ENCODE peak calls at places on chromosomes 16 and 17, in four cellular contexts. One of them, this sample, is unnamed. For H3K4me1, the result is how much of the 10 kb centered on the place peaks cover.

GRCh38 chr17:44707755-44708400 is 587 bp upstream of the DBF4B start:
- DNase-seq in CD4-positive, alpha-beta memory T cell: no peak
- DNase-seq in effector memory CD4-positive, alpha-beta T cell: no peak
- DNase-seq in adrenal gland: no peak
- DNase-seq in this sample: no peak

GRCh38 chr17:560379-560935 is 154.2 kb downstream of the VPS53 start:
- DNase-seq in CD4-positive, alpha-beta memory T cell: no peak
- DNase-seq in effector memory CD4-positive, alpha-beta T cell: no peak
- DNase-seq in adrenal gland: no peak
- DNase-seq in this sample: no peak

GRCh38 chr16:56675685-56676210 is 6.1 kb downstream of the MT1H start:
- DNase-seq in CD4-positive, alpha-beta memory T cell: peak
- DNase-seq in effector memory CD4-positive, alpha-beta T cell: no peak
- DNase-seq in adrenal gland: no peak
- DNase-seq in this sample: no peak

GRCh38 chr17:21004016-21004930 is 38.5 kb downstream of the USP22 start:
- DNase-seq in CD4-positive, alpha-beta memory T cell: no peak
- DNase-seq in effector memory CD4-positive, alpha-beta T cell: no peak
- DNase-seq in adrenal gland: no peak
- DNase-seq in this sample: no peak

GRCh38 chr16:73565263-73565662 is 517.3 kb upstream of the ZFHX3 start:
- DNase-seq in CD4-positive, alpha-beta memory T cell: no peak
- DNase-seq in effector memory CD4-positive, alpha-beta T cell: no peak
- DNase-seq in adrenal gland: no peak
- DNase-seq in this sample: no peak

GRCh38 chr17:30021708-30022317 is 80.4 kb downstream of the EFCAB5 start:
- DNase-seq in CD4-positive, alpha-beta memory T cell: peak
- DNase-seq in effector memory CD4-positive, alpha-beta T cell: peak
- DNase-seq in adrenal gland: peak
- DNase-seq in this sample: no peak

GRCh38 chr17:10805911-10806310 is 2.0 kb upstream of the TMEM238L start:
- DNase-seq in CD4-positive, alpha-beta memory T cell: no peak
- DNase-seq in effector memory CD4-positive, alpha-beta T cell: no peak
- DNase-seq in adrenal gland: no peak
- DNase-seq in this sample: no peak

GRCh38 chr16:4675864-4676786 is 17.2 kb upstream of the NUDT16L1 start:
- DNase-seq in CD4-positive, alpha-beta memory T cell: peak
- DNase-seq in effector memory CD4-positive, alpha-beta T cell: peak
- DNase-seq in adrenal gland: peak
- DNase-seq in this sample: no peak

GRCh38 chr16:50160495-50161164 is 7.5 kb downstream of the TENT4B start:
- DNase-seq in CD4-positive, alpha-beta memory T cell: peak
- DNase-seq in effector memory CD4-positive, alpha-beta T cell: no peak
- DNase-seq in adrenal gland: no peak
- DNase-seq in this sample: no peak

GRCh38 chr16:54957403-54957802 is 26.7 kb downstream of the IRX5 start:
- DNase-seq in CD4-positive, alpha-beta memory T cell: no peak
- DNase-seq in effector memory CD4-positive, alpha-beta T cell: no peak
- DNase-seq in adrenal gland: no peak
- DNase-seq in this sample: no peak

GRCh38 chr16:57260294-57260929 is 15.4 kb downstream of the ARL2BP start:
- DNase-seq in CD4-positive, alpha-beta memory T cell: no peak
- DNase-seq in effector memory CD4-positive, alpha-beta T cell: no peak
- DNase-seq in adrenal gland: peak
- DNase-seq in this sample: peak

GRCh38 chr16:11022002-11022401 is 77.6 kb downstream of the CLEC16A start:
- DNase-seq in CD4-positive, alpha-beta memory T cell: no peak
- DNase-seq in effector memory CD4-positive, alpha-beta T cell: no peak
- DNase-seq in adrenal gland: no peak
- DNase-seq in this sample: no peak

GRCh38 chr17:38914741-38915638 is 10.4 kb upstream of the LASP1NB start:
- DNase-seq in CD4-positive, alpha-beta memory T cell: no peak
- DNase-seq in effector memory CD4-positive, alpha-beta T cell: no peak
- DNase-seq in adrenal gland: peak
- DNase-seq in this sample: no peak

GRCh38 chr16:21301895-21302291 is 23.8 kb upstream of the CRYM start:
- DNase-seq in CD4-positive, alpha-beta memory T cell: no peak
- DNase-seq in effector memory CD4-positive, alpha-beta T cell: no peak
- DNase-seq in adrenal gland: no peak
- DNase-seq in this sample: no peak

GRCh38 chr17:44223574-44224046 is 4.1 kb upstream of the UBTF start:
- DNase-seq in CD4-positive, alpha-beta memory T cell: no peak
- DNase-seq in effector memory CD4-positive, alpha-beta T cell: no peak
- DNase-seq in adrenal gland: peak
- DNase-seq in this sample: peak

GRCh38 chr17:46977348-46977747 is 1.7 kb downstream of the RPRML start:
- DNase-seq in CD4-positive, alpha-beta memory T cell: no peak
- DNase-seq in effector memory CD4-positive, alpha-beta T cell: no peak
- DNase-seq in adrenal gland: no peak
- DNase-seq in this sample: no peak

GRCh38 chr17:57623620-57624019 is 121.5 kb downstream of the CCDC182 start:
- DNase-seq in CD4-positive, alpha-beta memory T cell: no peak
- DNase-seq in effector memory CD4-positive, alpha-beta T cell: no peak
- DNase-seq in adrenal gland: no peak
- DNase-seq in this sample: no peak

GRCh38 chr16:83994087-83994486 is 26.0 kb downstream of the NECAB2 start:
- DNase-seq in CD4-positive, alpha-beta memory T cell: no peak
- DNase-seq in effector memory CD4-positive, alpha-beta T cell: no peak
- DNase-seq in adrenal gland: no peak
- DNase-seq in this sample: no peak

GRCh38 chr17:76384987-76385891 is 830 bp downstream of the SPHK1 start:
- DNase-seq in CD4-positive, alpha-beta memory T cell: peak
- DNase-seq in effector memory CD4-positive, alpha-beta T cell: peak
- DNase-seq in adrenal gland: no peak
- DNase-seq in this sample: peak

GRCh38 chr17:44221072-44221861 is 1.8 kb upstream of the UBTF start:
- DNase-seq in CD4-positive, alpha-beta memory T cell: peak
- DNase-seq in effector memory CD4-positive, alpha-beta T cell: peak
- DNase-seq in adrenal gland: peak
- DNase-seq in this sample: peak

GRCh38 chr17:32443827-32444300 is 446 bp upstream of the PSMD11 start:
- DNase-seq in CD4-positive, alpha-beta memory T cell: no peak
- DNase-seq in effector memory CD4-positive, alpha-beta T cell: no peak
- DNase-seq in adrenal gland: peak
- DNase-seq in this sample: no peak

GRCh38 chr16:75535901-75536300 is at the start of gene CHST5:
- DNase-seq in CD4-positive, alpha-beta memory T cell: no peak
- DNase-seq in effector memory CD4-positive, alpha-beta T cell: no peak
- DNase-seq in adrenal gland: no peak
- DNase-seq in this sample: no peak

GRCh38 chr17:45336390-45337182 is 19.8 kb upstream of the MAP3K14 start:
- DNase-seq in CD4-positive, alpha-beta memory T cell: no peak
- DNase-seq in effector memory CD4-positive, alpha-beta T cell: no peak
- DNase-seq in adrenal gland: peak
- DNase-seq in this sample: no peak

GRCh38 chr17:77707546-77707945 is 251.0 kb upstream of the TNRC6C start:
- DNase-seq in CD4-positive, alpha-beta memory T cell: no peak
- DNase-seq in effector memory CD4-positive, alpha-beta T cell: no peak
- DNase-seq in adrenal gland: peak
- DNase-seq in this sample: no peak

GRCh38 chr16:17515421-17516210 is 44.9 kb upstream of the XYLT1 start:
- DNase-seq in CD4-positive, alpha-beta memory T cell: no peak
- DNase-seq in effector memory CD4-positive, alpha-beta T cell: no peak
- DNase-seq in adrenal gland: no peak
- DNase-seq in this sample: no peak

GRCh38 chr17:32870027-32870670 is 6.8 kb downstream of the MYO1D start:
- DNase-seq in CD4-positive, alpha-beta memory T cell: no peak
- DNase-seq in effector memory CD4-positive, alpha-beta T cell: no peak
- DNase-seq in adrenal gland: peak
- DNase-seq in this sample: no peak

DNA sequence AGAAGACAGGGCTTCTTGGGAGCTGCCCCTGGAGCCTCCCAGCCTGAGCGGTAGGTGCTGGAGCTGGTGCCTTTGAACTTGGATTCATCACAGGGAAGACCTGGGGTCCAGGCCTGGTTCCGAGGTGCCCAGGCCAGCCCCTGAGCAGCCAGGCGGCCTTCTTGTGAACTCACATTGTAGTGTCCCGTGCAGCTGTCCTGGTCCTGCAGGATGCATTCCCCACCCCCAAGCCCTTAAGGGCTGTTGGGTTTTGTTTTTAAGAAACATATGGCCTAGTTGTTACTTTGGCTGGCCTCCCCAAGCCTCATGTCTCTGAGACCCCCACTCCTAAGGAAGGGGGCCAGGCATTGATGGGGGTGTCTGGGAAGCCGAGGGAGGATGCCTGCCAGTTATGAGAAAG is 70.9 kb downstream of the SREBF1 start:
- DNase-seq in CD4-positive, alpha-beta memory T cell: no peak
- DNase-seq in effector memory CD4-positive, alpha-beta T cell: no peak
- DNase-seq in adrenal gland: no peak
- DNase-seq in this sample: no peak
- H3K4me1 ChIP-seq in CD4-positive, alpha-beta memory T cell: under half
- H3K4me1 ChIP-seq in effector memory CD4-positive, alpha-beta T cell: under half
- H3K4me1 ChIP-seq in adrenal gland: half or more
- H3K4me1 ChIP-seq in this sample: half or more

GRCh38 chr16:2224183-2224486 is 744 bp downstream of the E4F1 start:
- DNase-seq in CD4-positive, alpha-beta memory T cell: no peak
- DNase-seq in effector memory CD4-positive, alpha-beta T cell: no peak
- DNase-seq in adrenal gland: no peak
- DNase-seq in this sample: no peak

GRCh38 chr16:2229091-2229490 is 5.7 kb downstream of the E4F1 start:
- DNase-seq in CD4-positive, alpha-beta memory T cell: no peak
- DNase-seq in effector memory CD4-positive, alpha-beta T cell: no peak
- DNase-seq in adrenal gland: no peak
- DNase-seq in this sample: no peak

GRCh38 chr16:2228161-2228824 is 4.9 kb downstream of the E4F1 start:
- DNase-seq in CD4-positive, alpha-beta memory T cell: no peak
- DNase-seq in effector memory CD4-positive, alpha-beta T cell: no peak
- DNase-seq in adrenal gland: no peak
- DNase-seq in this sample: no peak

GRCh38 chr16:2226245-2226793 is 2.9 kb downstream of the E4F1 start:
- DNase-seq in CD4-positive, alpha-beta memory T cell: no peak
- DNase-seq in effector memory CD4-positive, alpha-beta T cell: no peak
- DNase-seq in adrenal gland: no peak
- DNase-seq in this sample: no peak

GRCh38 chr16:2226918-2227317 is 3.5 kb downstream of the E4F1 start:
- DNase-seq in CD4-positive, alpha-beta memory T cell: no peak
- DNase-seq in effector memory CD4-positive, alpha-beta T cell: no peak
- DNase-seq in adrenal gland: no peak
- DNase-seq in this sample: no peak
- H3K27ac ChIP-seq in CD4-positive, alpha-beta memory T cell: no peak
- H3K27ac ChIP-seq in effector memory CD4-positive, alpha-beta T cell: no peak
- H3K27ac ChIP-seq in adrenal gland: no peak
- H3K27ac ChIP-seq in this sample: no peak

GRCh38 chr17:28471127-28471453 is 2.4 kb upstream of the SLC13A2 start:
- DNase-seq in CD4-positive, alpha-beta memory T cell: no peak
- DNase-seq in effector memory CD4-positive, alpha-beta T cell: no peak
- DNase-seq in adrenal gland: no peak
- DNase-seq in this sample: no peak

GRCh38 chr17:28468781-28469180 is 4.7 kb upstream of the SLC13A2 start:
- DNase-seq in CD4-positive, alpha-beta memory T cell: no peak
- DNase-seq in effector memory CD4-positive, alpha-beta T cell: no peak
- DNase-seq in adrenal gland: no peak
- DNase-seq in this sample: no peak

GRCh38 chr17:28467456-28468025 is 5.9 kb upstream of the SLC13A2 start:
- DNase-seq in CD4-positive, alpha-beta memory T cell: no peak
- DNase-seq in effector memory CD4-positive, alpha-beta T cell: no peak
- DNase-seq in adrenal gland: no peak
- DNase-seq in this sample: no peak

GRCh38 chr17:28470266-28471126 is 2.9 kb upstream of the SLC13A2 start:
- DNase-seq in CD4-positive, alpha-beta memory T cell: no peak
- DNase-seq in effector memory CD4-positive, alpha-beta T cell: no peak
- DNase-seq in adrenal gland: no peak
- DNase-seq in this sample: no peak

GRCh38 chr17:28469376-28469775 is 4.1 kb upstream of the SLC13A2 start:
- DNase-seq in CD4-positive, alpha-beta memory T cell: no peak
- DNase-seq in effector memory CD4-positive, alpha-beta T cell: no peak
- DNase-seq in adrenal gland: no peak
- DNase-seq in this sample: no peak
- H3K4me1 ChIP-seq in CD4-positive, alpha-beta memory T cell: under half
- H3K4me1 ChIP-seq in effector memory CD4-positive, alpha-beta T cell: under half
- H3K4me1 ChIP-seq in adrenal gland: under half
- H3K4me1 ChIP-seq in this sample: under half

GRCh38 chr17:41338961-41339485 is 11.6 kb downstream of the KRT33A start:
- DNase-seq in CD4-positive, alpha-beta memory T cell: peak
- DNase-seq in effector memory CD4-positive, alpha-beta T cell: peak
- DNase-seq in adrenal gland: no peak
- DNase-seq in this sample: no peak
- H3K27ac ChIP-seq in CD4-positive, alpha-beta memory T cell: peak
- H3K27ac ChIP-seq in effector memory CD4-positive, alpha-beta T cell: peak
- H3K27ac ChIP-seq in adrenal gland: no peak
- H3K27ac ChIP-seq in this sample: no peak